ENCODE peak calls at places on chromosomes 13 and 19, in four cellular contexts. A, E, S and R are unnamed samples.
A peak's percentile ranks its signal among the peaks of the same experiment; 100 is the strongest.

GRCh38 chr13:30325668-30326067 is 18.3 kb upstream of the KATNAL1 start:
- DNase-seq in A (no peak), E (no peak), S (no peak), R (no peak)

GRCh38 chr19:38173324-38174041 is 50.5 kb downstream of the DPF1 start:
- DNase-seq in A (no peak), E (peak; percentile 68), S (no peak), R (peak; percentile 100)

GRCh38 chr13:44352671-44353070 is 21.0 kb upstream of the SERP2 start:
- DNase-seq in E (no peak), A (no peak), S (no peak), R (no peak)

GRCh38 chr13:67063036-67063435 is 167.1 kb downstream of the PCDH9 start:
- DNase-seq in E (no peak), A (peak; percentile 63), S (no peak), R (no peak)

GRCh38 chr19:47310819-47311218 is 1.2 kb downstream of the C5AR1 start:
- DNase-seq in S (peak; percentile 22), E (no peak), A (no peak), R (no peak)

GRCh38 chr13:23477096-23477495 is 43.6 kb upstream of the SACS start:
- DNase-seq in E (no peak), S (no peak), A (no peak), R (no peak)

GRCh38 chr19:960601-960938 is 23.6 kb upstream of the WDR18 start:
- DNase-seq in S (no peak), A (no peak), E (no peak), R (no peak)

GRCh38 chr19:57436392-57436791 is 1.3 kb downstream of the ZNF749 start:
- DNase-seq in S (no peak), E (no peak), A (no peak), R (no peak)

GRCh38 chr13:107205318-107206112 is 637.6 kb upstream of the ARGLU1 start:
- DNase-seq in E (peak; percentile 73), A (peak; percentile 85), S (peak; percentile 61), R (peak; percentile 52)

GRCh38 chr13:38763446-38764381 is 76.8 kb downstream of the FREM2 start:
- DNase-seq in S (peak; percentile 20), E (peak; percentile 8), A (peak; percentile 31), R (no peak)

GRCh38 chr13:43261018-43261417 is 237.6 kb downstream of the DNAJC15 start:
- DNase-seq in A (no peak), E (peak; percentile 42), S (no peak), R (peak; percentile 37)

GRCh38 chr19:2573916-2574315 is 98.0 kb downstream of the GADD45B start:
- DNase-seq in A (no peak), E (no peak), S (no peak), R (no peak)

GRCh38 chr19:56091751-56092546 is 29.1 kb downstream of the ZNF787 start:
- DNase-seq in S (peak; percentile 24), E (no peak), A (peak; percentile 65), R (peak; percentile 38)

GRCh38 chr19:50214699-50215543 is 11.5 kb downstream of the MYH14 start:
- DNase-seq in S (peak; percentile 85), A (no peak), E (no peak), R (no peak)

GRCh38 chr13:23610187-23610576 is 40.0 kb downstream of the TNFRSF19 start:
- DNase-seq in E (no peak), A (no peak), S (no peak), R (peak; percentile 23)

GRCh38 chr13:36918246-36919060 is 1.6 kb downstream of the SMAD9 start:
- DNase-seq in A (peak; percentile 66), S (no peak), E (peak; percentile 44), R (no peak)

GRCh38 chr19:33268162-33268991 is 34.0 kb downstream of the CEBPA start:
- DNase-seq in A (no peak), S (no peak), E (no peak), R (no peak)

GRCh38 chr19:16470911-16471811 is 609 bp downstream of the EPS15L1 start:
- DNase-seq in S (no peak), E (peak; percentile 66), A (no peak), R (peak; percentile 54)

GRCh38 chr13:34217343-34218094 is 399.6 kb downstream of the RFC3 start:
- DNase-seq in A (no peak), S (no peak), E (no peak), R (no peak)

GRCh38 chr13:94298346-94298745 is 181.1 kb downstream of the DCT start:
- DNase-seq in A (no peak), S (no peak), E (no peak), R (no peak)